ENCODE peak calls at places on chromosomes 3 and 15, in six cellular contexts. I, G, N, S, R and Q are unnamed samples.

GRCh38 chr3:51937611-51938450 is 3.9 kb downstream of the RRP9 start:
- DNase-seq in I (no peak), G (no peak), N (no peak), S (no peak), R (no peak), Q (no peak)

GRCh38 chr3:123412076-123412475 is 36.8 kb downstream of the ADCY5 start:
- DNase-seq in I (peak), G (no peak), N (no peak), S (no peak), R (no peak), Q (no peak)

GRCh38 chr15:101499863-101500713 is 10.6 kb upstream of the PCSK6 start:
- DNase-seq in I (no peak), G (no peak), N (no peak), S (no peak), R (peak), Q (peak)

GRCh38 chr3:110811050-110811449 is 260.6 kb upstream of the NECTIN3 start:
- DNase-seq in I (no peak), G (no peak), N (no peak), S (peak), R (no peak), Q (no peak)

GRCh38 chr3:133364704-133365103 is 35.2 kb upstream of the BFSP2 start:
- DNase-seq in I (no peak), G (no peak), N (no peak), S (no peak), R (no peak), Q (no peak)

GRCh38 chr15:95937128-95937528 is 393.4 kb upstream of the NR2F2 start:
- DNase-seq in I (peak), G (peak), N (no peak), S (no peak), R (no peak), Q (peak)

GRCh38 chr3:44685128-44685800 is 27.2 kb upstream of the ZNF502 start:
- DNase-seq in I (peak), G (peak), N (no peak), S (no peak), R (peak), Q (peak)

GRCh38 chr15:92808611-92809063 is 91.5 kb upstream of the CHD2 start:
- DNase-seq in I (no peak), G (no peak), N (no peak), S (no peak), R (no peak), Q (peak)

GRCh38 chr3:73542127-73542526 is 82.6 kb downstream of the PDZRN3 start:
- DNase-seq in I (no peak), G (no peak), N (no peak), S (no peak), R (no peak), Q (no peak)

GRCh38 chr3:27993061-27993460 is 248.4 kb upstream of the CMC1 start:
- DNase-seq in I (no peak), G (no peak), N (no peak), S (no peak), R (no peak), Q (no peak)

GRCh38 chr3:140152851-140153640 is 218.1 kb downstream of the CLSTN2 start:
- DNase-seq in I (no peak), G (no peak), N (no peak), S (no peak), R (no peak), Q (no peak)

GRCh38 chr3:69288161-69288895 is 97.6 kb downstream of the FRMD4B start:
- DNase-seq in I (no peak), G (peak), N (no peak), S (no peak), R (no peak), Q (no peak)

GRCh38 chr3:118981494-118982134 is 53.0 kb downstream of the IGSF11 start:
- DNase-seq in I (no peak), G (no peak), N (no peak), S (no peak), R (no peak), Q (no peak)

GRCh38 chr15:67564590-67565345 is 22.3 kb downstream of the MAP2K5 start:
- DNase-seq in I (no peak), G (no peak), N (no peak), S (no peak), R (peak), Q (peak)

GRCh38 chr15:91604122-91604521 is 249.4 kb upstream of the SLCO3A1 start:
- DNase-seq in I (no peak), G (no peak), N (no peak), S (no peak), R (no peak), Q (no peak)

GRCh38 chr3:109445210-109445609 is 107.9 kb upstream of the DPPA4 start:
- DNase-seq in I (no peak), G (no peak), N (no peak), S (no peak), R (no peak), Q (no peak)

GRCh38 chr3:19146685-19147650 is 1.3 kb upstream of the KCNH8 start:
- DNase-seq in I (peak), G (peak), N (peak), S (peak), R (no peak), Q (peak)

GRCh38 chr15:72086920-72087648 is 30.9 kb downstream of the MYO9A start:
- DNase-seq in I (no peak), G (no peak), N (no peak), S (no peak), R (no peak), Q (no peak)

GRCh38 chr3:46831316-46831715 is 31.9 kb downstream of the MYL3 start:
- DNase-seq in I (no peak), G (no peak), N (no peak), S (no peak), R (no peak), Q (no peak)

GRCh38 chr3:165523801-165524200 is 313.4 kb downstream of the BCHE start:
- DNase-seq in I (no peak), G (no peak), N (no peak), S (no peak), R (no peak), Q (no peak)

GRCh38 chr3:177131927-177132636 is 65.2 kb downstream of the TBL1XR1 start:
- DNase-seq in I (no peak), G (no peak), N (no peak), S (no peak), R (no peak), Q (no peak)

GRCh38 chr15:71485094-71485693 is 325.2 kb upstream of the NR2E3 start:
- DNase-seq in I (peak), G (no peak), N (peak), S (no peak), R (no peak), Q (no peak)

GRCh38 chr3:43531835-43532234 is 90.0 kb downstream of the ANO10 start:
- DNase-seq in I (no peak), G (peak), N (peak), S (peak), R (no peak), Q (no peak)

GRCh38 chr3:53495091-53495517 is 693 bp downstream of the CACNA1D start:
- DNase-seq in I (no peak), G (no peak), N (no peak), S (no peak), R (no peak), Q (no peak)

GRCh38 chr3:49005298-49005680 is 1.9 kb upstream of the WDR6 start:
- DNase-seq in I (no peak), G (no peak), N (no peak), S (no peak), R (no peak), Q (no peak)

GRCh38 chr3:126934149-126934548 is 48.8 kb upstream of the PLXNA1 start:
- DNase-seq in I (no peak), G (no peak), N (no peak), S (no peak), R (no peak), Q (no peak)

GRCh38 chr3:38707730-38708129 is 58.2 kb upstream of the SCN5A start:
- DNase-seq in I (no peak), G (no peak), N (no peak), S (peak), R (no peak), Q (peak)
- TF ChIP-seq MYC in I (no peak), G (no peak), N (no peak), S (no peak), R (no peak), Q (no peak)

DNA sequence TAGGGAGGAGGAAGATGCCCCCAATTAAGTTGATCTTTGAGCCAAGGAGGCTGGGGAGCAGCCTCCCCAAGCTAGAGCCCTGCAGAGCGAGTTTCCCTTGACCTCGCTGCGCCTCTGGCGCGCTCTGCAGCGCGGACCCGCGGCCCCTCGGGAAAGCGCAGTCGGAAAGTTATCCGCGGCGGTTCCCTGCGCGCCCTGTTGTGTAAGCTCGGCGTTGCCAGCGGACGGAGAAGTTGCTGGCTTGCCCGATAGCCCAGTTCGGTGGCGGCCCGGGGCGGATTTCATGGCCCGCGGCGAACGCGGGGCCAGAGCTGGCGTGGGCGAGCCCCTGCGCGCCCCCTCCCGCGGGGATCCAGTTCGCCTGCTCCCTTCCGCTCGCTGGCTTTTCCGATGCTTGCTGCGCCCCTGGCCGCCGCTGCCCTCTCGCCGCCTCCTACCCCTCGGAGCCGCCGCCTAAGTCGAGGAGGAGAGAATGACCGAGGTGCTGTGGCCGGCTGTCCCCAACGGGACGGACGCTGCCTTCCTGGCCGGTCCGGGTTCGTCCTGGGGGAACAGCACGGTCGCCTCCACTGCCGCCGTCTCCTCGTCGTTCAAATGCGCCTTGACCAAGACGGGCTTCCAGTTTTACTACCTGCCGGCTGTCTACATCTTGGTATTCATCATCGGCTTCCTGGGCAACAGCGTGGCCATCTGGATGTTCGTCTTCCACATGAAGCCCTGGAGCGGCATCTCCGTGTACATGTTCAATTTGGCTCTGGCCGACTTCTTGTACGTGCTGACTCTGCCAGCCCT is 576 bp downstream of the P2RY1 start:
- DNase-seq in I (peak), G (peak), N (peak), S (no peak), R (no peak), Q (peak)
- TF ChIP-seq POLR2A in I (no peak), G (no peak), N (no peak), S (no peak), R (no peak), Q (no peak)

GRCh38 chr3:197700095-197700494 is 36.6 kb downstream of the RUBCN start:
- DNase-seq in I (no peak), G (no peak), N (no peak), S (no peak), R (no peak), Q (no peak)
- TF ChIP-seq MYC in I (no peak), G (no peak), N (no peak), S (no peak), R (no peak), Q (no peak)

GRCh38 chr15:78506971-78507830 is at the start of gene HYKK:
- DNase-seq in I (peak), G (peak), N (peak), S (peak), R (peak), Q (peak)
- TF ChIP-seq POLR2A in I (peak), G (no peak), N (peak), S (peak), R (peak), Q (no peak)

GRCh38 chr3:56303508-56303907 is 164.8 kb downstream of the ERC2 start:
- DNase-seq in I (peak), G (peak), N (no peak), S (peak), R (peak), Q (peak)
- TF ChIP-seq MYC in I (no peak), G (no peak), N (no peak), S (no peak), R (no peak), Q (no peak)

DNA sequence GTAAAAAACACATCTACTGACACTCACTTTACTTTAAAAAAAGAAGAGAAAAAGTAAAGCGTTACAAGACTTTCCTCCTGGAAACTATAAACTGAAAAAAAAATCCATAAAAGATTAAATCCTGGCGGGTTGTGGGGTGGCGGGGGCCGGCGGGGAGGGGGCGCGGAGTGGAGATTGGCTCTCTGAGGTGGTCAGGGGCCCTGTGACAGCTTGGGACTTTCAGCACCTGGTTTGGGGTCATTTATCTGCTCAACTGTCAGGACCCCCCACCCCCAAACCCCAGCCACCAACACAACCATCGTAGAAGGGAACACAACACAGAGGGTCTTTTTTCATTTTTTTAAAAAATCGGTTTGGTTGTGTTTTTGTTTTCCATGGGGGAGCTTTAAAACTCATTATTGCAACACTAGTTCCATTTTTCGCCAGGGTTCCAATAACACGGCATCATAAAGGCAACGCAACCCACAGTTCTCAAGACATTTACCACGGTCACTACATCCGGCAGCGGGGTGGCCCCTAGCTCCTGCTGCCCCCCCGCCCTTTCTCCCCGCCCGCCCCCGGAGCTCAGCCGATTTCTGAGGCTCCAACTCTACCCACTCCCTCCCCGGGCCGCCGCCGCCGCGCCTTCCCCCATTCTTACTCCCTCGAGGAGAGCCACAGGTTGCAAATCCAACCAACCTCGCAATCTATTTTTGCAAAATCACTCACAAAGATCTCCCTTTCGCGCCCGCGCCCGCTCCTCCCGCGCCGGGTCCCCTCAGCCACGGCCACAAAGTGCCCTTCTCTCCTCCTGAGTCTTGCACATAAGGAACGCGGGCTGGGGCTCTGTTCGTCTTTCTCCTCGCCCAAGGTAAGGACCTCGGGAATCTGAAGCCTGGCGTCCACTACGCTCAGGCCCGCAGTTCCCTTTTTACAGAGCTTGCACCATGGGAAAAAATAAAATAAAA is 1.8 kb downstream of the BCL6 start:
- DNase-seq in I (peak), G (peak), N (peak), S (no peak), R (no peak), Q (peak)
- TF ChIP-seq POLR2A in I (peak), G (no peak), N (no peak), S (peak), R (no peak), Q (no peak)

GRCh38 chr3:155497930-155498647 is 204.6 kb upstream of the STRIT1 start:
- DNase-seq in I (peak), G (no peak), N (peak), S (peak), R (no peak), Q (no peak)
- TF ChIP-seq MYC in I (no peak), G (no peak), N (no peak), S (no peak), R (no peak), Q (no peak)